ENCODE peak calls at places on chromosome 17, in five cellular contexts. Z is neural progenitor cell, G is epithelial cell of proximal tubule, P is lung, S is Peyer's patch. M is an unnamed sample.

GRCh38 chr17:67441052-67441738 is 64.1 kb downstream of the PITPNC1 start:
- DNase-seq in Z (peak), G (no peak), P (peak), S (no peak), M (no peak)

GRCh38 chr17:1865252-1866037 is 35.6 kb downstream of the RPA1 start:
- DNase-seq in Z (no peak), G (no peak), P (no peak), S (no peak), M (peak)

GRCh38 chr17:74452841-74453661 is 13.4 kb upstream of the CD300A start:
- DNase-seq in Z (peak), G (no peak), P (no peak), S (no peak), M (no peak)

GRCh38 chr17:68089881-68090280 is 54.3 kb downstream of the KPNA2 start:
- DNase-seq in Z (no peak), G (no peak), P (peak), S (no peak), M (peak)

GRCh38 chr17:70653850-70654249 is 484.5 kb downstream of the KCNJ2 start:
- DNase-seq in Z (no peak), G (no peak), P (no peak), S (no peak), M (no peak)

GRCh38 chr17:68133370-68134045 is 98.0 kb downstream of the KPNA2 start:
- DNase-seq in Z (peak), G (no peak), P (no peak), S (no peak), M (no peak)

GRCh38 chr17:48026503-48027321 is 10.9 kb downstream of the COPZ2 start:
- DNase-seq in Z (peak), G (no peak), P (peak), S (peak), M (no peak)

GRCh38 chr17:17164676-17165075 is 41.5 kb downstream of the PLD6 start:
- DNase-seq in Z (no peak), G (no peak), P (no peak), S (no peak), M (no peak)

GRCh38 chr17:74045608-74046007 is 157.9 kb upstream of the RPL38 start:
- DNase-seq in Z (peak), G (no peak), P (no peak), S (no peak), M (no peak)

GRCh38 chr17:41967141-41967920 is 736 bp downstream of the CNP start:
- DNase-seq in Z (no peak), G (no peak), P (no peak), S (no peak), M (no peak)

GRCh38 chr17:36544049-36544319 is 735 bp upstream of the GGNBP2 start:
- DNase-seq in Z (peak), G (no peak), P (no peak), S (peak), M (peak)

GRCh38 chr17:69141802-69142472 is at the start of gene ABCA6:
- DNase-seq in Z (no peak), G (no peak), P (no peak), S (no peak), M (no peak)

GRCh38 chr17:22443061-22443460 is 750.7 kb downstream of the KCNJ18 start:
- DNase-seq in Z (no peak), G (no peak), P (no peak), S (no peak), M (no peak)

GRCh38 chr17:75238684-75239191 is 22.7 kb downstream of the GGA3 start:
- DNase-seq in Z (peak), G (no peak), P (peak), S (peak), M (peak)

GRCh38 chr17:2179615-2180295 is 123.8 kb downstream of the SMG6 start:
- DNase-seq in Z (no peak), G (no peak), P (peak), S (no peak), M (no peak)

GRCh38 chr17:31571124-31571892 is 179.8 kb downstream of the RAB11FIP4 start:
- DNase-seq in Z (no peak), G (peak), P (peak), S (peak), M (no peak)

GRCh38 chr17:72136692-72137550 is 16.1 kb downstream of the SOX9 start:
- DNase-seq in Z (no peak), G (peak), P (no peak), S (no peak), M (no peak)

GRCh38 chr17:82884923-82885322 is 45.1 kb upstream of the ZNF750 start:
- DNase-seq in Z (no peak), G (no peak), P (no peak), S (no peak), M (no peak)

GRCh38 chr17:50181155-50181554 is 15.3 kb downstream of the SGCA start:
- DNase-seq in Z (no peak), G (no peak), P (no peak), S (no peak), M (no peak)

DNA sequence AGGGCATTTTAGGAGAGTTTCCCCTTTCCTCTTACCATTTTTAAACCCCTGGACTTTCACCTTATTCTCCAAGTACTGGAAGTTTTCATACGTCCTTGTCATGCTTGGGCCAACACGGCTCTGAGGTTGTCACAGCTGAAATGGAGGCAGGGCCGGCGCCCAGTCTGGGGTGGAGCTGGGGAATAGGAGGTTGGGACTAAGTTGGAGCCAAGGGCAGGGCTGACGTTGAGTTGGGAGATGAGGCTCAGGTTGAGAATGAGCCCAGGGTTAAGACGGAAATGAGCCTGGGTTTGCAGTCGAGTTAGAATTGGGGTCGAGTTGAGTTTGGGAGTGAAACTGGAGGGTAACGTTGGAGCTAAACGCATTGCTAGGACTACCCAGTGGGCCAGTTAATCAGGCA is 1.3 kb downstream of the CLEC10A start:
- DNase-seq in Z (no peak), G (no peak), P (no peak), S (no peak), M (no peak)
- H3K4me3 ChIP-seq in Z (no peak), G (no peak), P (no peak), S (no peak), M (no peak)

GRCh38 chr17:27203241-27203640 is 90.7 kb upstream of the WSB1 start:
- DNase-seq in Z (no peak), G (no peak), P (no peak), S (no peak), M (no peak)

GRCh38 chr17:27199948-27200347 is 94.0 kb upstream of the WSB1 start:
- DNase-seq in Z (no peak), G (no peak), P (no peak), S (no peak), M (no peak)

GRCh38 chr17:27206447-27206846 is 87.5 kb upstream of the WSB1 start:
- DNase-seq in Z (no peak), G (no peak), P (no peak), S (no peak), M (no peak)

DNA sequence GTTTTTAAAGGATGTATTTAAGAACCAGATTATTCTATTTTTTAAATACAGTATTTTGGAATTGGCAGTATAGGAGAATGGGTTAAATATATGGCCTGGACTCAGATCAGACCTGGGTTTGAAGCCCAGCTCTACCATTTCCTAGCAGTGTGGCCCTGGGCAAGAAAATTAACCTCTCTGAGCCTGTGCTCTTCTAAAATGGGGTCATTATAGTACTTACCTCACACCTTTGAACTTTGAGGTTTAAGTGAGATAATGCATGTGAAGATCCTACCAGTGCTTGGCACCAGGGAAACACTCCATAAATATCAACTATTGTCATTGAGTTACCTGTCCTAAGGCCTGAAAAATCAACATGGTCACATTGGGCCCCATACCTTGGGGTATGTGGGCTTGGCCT is 93.4 kb upstream of the WSB1 start:
- DNase-seq in Z (no peak), G (no peak), P (no peak), S (no peak), M (no peak)
- TF ChIP-seq CTCF in Z (no peak), G (no peak), P (no peak), S (no peak), M (no peak)

GRCh38 chr17:21251611-21252010 is 1.6 kb downstream of the NATD1 start:
- DNase-seq in Z (no peak), G (no peak), P (no peak), S (no peak), M (no peak)
- H3K4me3 ChIP-seq in Z (no peak), G (no peak), P (no peak), S (no peak), M (no peak)

GRCh38 chr17:81402530-81402941 is 7.3 kb downstream of the BAHCC1 start:
- DNase-seq in Z (no peak), G (no peak), P (no peak), S (no peak), M (no peak)
- TF ChIP-seq CTCF in Z (no peak), G (no peak), P (no peak), S (no peak), M (no peak)